ENCODE peak calls at places on chromosomes 3 and 15, in four cellular contexts. A is bronchial epithelial cell; C is naive thymus-derived CD4-positive, alpha-beta T cell; N is Peyer's patch. D is an unnamed sample.

GRCh38 chr3:192875971-192876565 is 41.6 kb downstream of the MB21D2 start:
- DNase-seq in N (no peak), C (no peak), A (peak; percentile 35), D (no peak)

GRCh38 chr3:102225407-102226132 is 209.2 kb upstream of the ZPLD1 start:
- DNase-seq in A (peak; percentile 83), C (no peak), N (no peak), D (no peak)

GRCh38 chr3:54376941-54377578 is 254.7 kb downstream of the CACNA2D3 start:
- DNase-seq in N (no peak), A (no peak), C (no peak), D (no peak)

GRCh38 chr3:16058511-16058910 is 116.0 kb upstream of the GALNT15 start:
- DNase-seq in A (peak; percentile 39), N (no peak), C (no peak), D (no peak)

GRCh38 chr3:177466076-177466475 is 268.8 kb upstream of the TBL1XR1 start:
- DNase-seq in A (no peak), C (no peak), N (no peak), D (no peak)

GRCh38 chr15:64092075-64092820 is 1.4 kb downstream of the CIAO2A start:
- DNase-seq in N (no peak), A (no peak), C (no peak), D (no peak)

GRCh38 chr15:34755419-34755773 is 598 bp upstream of the GJD2 start:
- DNase-seq in C (no peak), N (no peak), A (no peak), D (no peak)

GRCh38 chr3:185824467-185825378 is at the start of gene IGF2BP2:
- DNase-seq in N (peak; percentile 92), C (peak; percentile 65), A (peak; percentile 56), D (peak; percentile 90)

GRCh38 chr15:52783929-52784798 is 6.0 kb downstream of the ONECUT1 start:
- DNase-seq in A (no peak), C (no peak), N (peak; percentile 49), D (peak; percentile 74)

GRCh38 chr3:128923607-128924385 is 44.4 kb downstream of the ACAD9 start:
- DNase-seq in A (no peak), C (no peak), N (no peak), D (no peak)

GRCh38 chr3:126202281-126203079 is 22.1 kb upstream of the ALDH1L1 start:
- DNase-seq in N (no peak), A (no peak), C (no peak), D (no peak)

GRCh38 chr3:4523710-4524422 is 30.7 kb downstream of the ITPR1 start:
- DNase-seq in C (no peak), A (no peak), N (no peak), D (no peak)
- H3K4me3 ChIP-seq in C (no peak overlapping the region), A (no peak overlapping the region), N (no peak overlapping the region), D (no peak overlapping the region)

DNA sequence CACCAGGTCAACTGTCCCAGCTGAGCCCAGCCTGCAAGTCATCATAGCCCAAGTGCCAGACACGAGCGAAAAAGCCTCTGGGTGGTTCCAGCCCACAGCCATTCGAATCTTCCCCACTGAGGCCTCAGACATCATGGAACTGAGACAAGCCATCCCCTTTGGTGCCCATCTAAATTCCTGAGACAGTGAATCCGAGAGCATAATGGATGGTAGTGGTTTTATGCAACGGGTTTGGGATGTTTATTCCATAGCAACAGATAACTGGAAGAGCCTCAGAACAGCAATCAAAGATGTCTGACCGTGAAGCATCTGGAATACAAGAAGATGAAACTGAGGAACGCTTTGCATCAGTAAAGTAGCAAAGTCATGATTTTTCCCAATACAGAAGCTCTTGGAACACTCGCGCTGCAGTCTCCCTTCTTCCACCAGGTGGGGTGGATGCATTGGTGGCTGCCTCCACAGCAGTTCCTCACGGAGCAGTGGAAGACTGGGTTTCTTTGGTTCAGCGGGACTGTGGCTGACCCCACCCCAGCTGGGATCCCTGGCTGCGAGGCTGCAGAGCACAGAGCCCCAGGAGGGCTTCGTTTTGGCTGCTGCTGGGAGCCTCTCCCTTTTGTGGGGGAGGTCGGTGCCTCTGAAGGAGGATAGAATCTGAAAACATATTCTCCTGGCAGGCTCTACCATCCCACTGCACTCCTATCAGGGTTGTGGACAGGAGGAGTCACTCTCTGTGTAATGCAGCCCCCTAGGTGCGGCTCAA is 26.4 kb upstream of the PDE8A start:
- DNase-seq in C (no peak), A (peak; percentile 54), N (peak; percentile 75), D (peak; percentile 79)
- H3K4me3 ChIP-seq in C (no peak overlapping the region), A (no peak overlapping the region), N (no peak overlapping the region), D (no peak overlapping the region)

GRCh38 chr3:71163216-71163918 is 420.2 kb downstream of the FOXP1 start:
- DNase-seq in A (no peak), C (no peak), N (no peak), D (no peak)

GRCh38 chr3:71160800-71161546 is 422.6 kb downstream of the FOXP1 start:
- DNase-seq in A (peak; percentile 79), N (no peak), C (no peak), D (no peak)

GRCh38 chr3:71166839-71167238 is 416.7 kb downstream of the FOXP1 start:
- DNase-seq in A (no peak), C (no peak), N (no peak), D (no peak)

GRCh38 chr3:71166366-71166765 is 417.2 kb downstream of the FOXP1 start:
- DNase-seq in C (no peak), A (no peak), N (no peak), D (no peak)

GRCh38 chr3:71162221-71162620 is 421.3 kb downstream of the FOXP1 start:
- DNase-seq in N (no peak), C (no peak), A (no peak), D (no peak)
- H3K4me3 ChIP-seq in N (no peak overlapping the region), C (no peak overlapping the region), A (no peak overlapping the region), D (no peak overlapping the region)

GRCh38 chr3:11591401-11592266 is 52.1 kb downstream of the VGLL4 start:
- DNase-seq in N (no peak), A (peak; percentile 44), C (no peak), D (no peak)
- H3K4me3 ChIP-seq in N (no peak overlapping the region), A (no peak overlapping the region), C (no peak overlapping the region), D (no peak overlapping the region)

GRCh38 chr15:73964736-73965093 is 27.4 kb downstream of the STOML1 start:
- DNase-seq in N (peak; percentile 87), C (peak; percentile 86), A (peak; percentile 62), D (peak; percentile 94)
- H3K4me3 ChIP-seq in N (peak overlapping the region; percentile 9), C (peak overlapping the region; percentile 75), A (no peak overlapping the region), D (peak overlapping the region; percentile 9)

GRCh38 chr3:181838940-181839914 is 127.5 kb downstream of the SOX2 start:
- DNase-seq in N (no peak), A (peak; percentile 61), C (no peak), D (no peak)

GRCh38 chr3:181844227-181844626 is 132.5 kb downstream of the SOX2 start:
- DNase-seq in N (no peak), C (no peak), A (no peak), D (no peak)

DNA sequence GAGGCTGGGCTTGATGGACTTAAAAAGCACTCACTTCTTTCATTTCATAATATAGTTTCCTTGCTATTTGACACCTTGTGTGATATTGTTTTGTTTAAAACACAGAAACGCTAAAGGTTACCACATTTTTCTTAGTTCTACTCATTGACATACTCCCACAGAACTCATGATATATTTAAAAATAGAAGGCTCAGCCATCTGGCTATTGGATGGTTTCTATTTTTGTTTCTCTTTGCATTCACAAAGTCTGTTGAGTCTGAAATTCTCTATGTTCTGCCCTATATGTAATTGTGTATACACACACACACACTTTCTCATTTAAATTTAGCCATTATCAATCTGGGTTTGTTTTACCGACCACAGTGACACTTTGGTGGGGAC is 128.2 kb downstream of the SOX2 start:
- DNase-seq in A (no peak), N (no peak), C (no peak), D (no peak)
- H3K4me3 ChIP-seq in A (no peak overlapping the region), N (no peak overlapping the region), C (no peak overlapping the region), D (no peak overlapping the region)

DNA sequence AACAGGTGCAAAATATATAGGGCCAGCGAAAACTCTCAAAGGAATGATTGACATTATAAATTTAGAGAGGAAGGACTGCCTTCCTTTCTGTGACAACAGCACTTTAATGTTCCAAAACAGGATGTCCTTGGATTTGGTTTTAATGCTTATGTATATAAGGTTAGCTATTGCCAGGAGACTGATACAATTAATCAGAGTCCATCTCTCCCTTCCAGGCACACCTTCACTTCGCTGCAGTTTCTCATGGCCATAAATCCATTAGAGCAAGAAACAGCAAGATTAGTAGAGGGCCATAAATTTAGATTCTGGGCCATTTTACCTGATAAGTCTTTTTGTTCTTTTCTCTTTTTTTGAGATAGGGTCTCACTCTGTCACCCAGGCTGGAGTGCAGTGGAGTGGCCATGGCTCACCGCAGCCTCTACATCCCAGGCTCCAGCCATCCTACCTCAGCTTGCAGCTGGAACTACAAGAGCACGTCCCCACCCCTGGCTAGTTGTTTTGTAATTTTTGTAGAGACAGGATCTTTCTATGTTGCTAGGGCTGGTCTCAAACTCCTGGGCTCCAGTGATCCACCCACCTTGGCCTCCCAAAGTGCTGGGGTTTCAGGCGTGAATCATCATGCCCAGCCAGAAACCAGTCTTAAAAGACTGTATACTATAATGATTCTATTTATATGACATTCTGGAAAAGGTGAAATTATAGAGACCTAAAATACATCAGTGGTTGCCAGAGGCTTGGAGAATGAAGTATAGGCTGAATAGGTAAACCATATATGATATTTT is 15.7 kb upstream of the TFRC start:
- DNase-seq in A (peak; percentile 40), N (peak; percentile 62), C (no peak), D (peak; percentile 33)
- H3K4me3 ChIP-seq in A (no peak overlapping the region), N (no peak overlapping the region), C (no peak overlapping the region), D (no peak overlapping the region)

GRCh38 chr15:75661041-75661778 is 13.5 kb downstream of the SNX33 start:
- DNase-seq in C (no peak), N (peak; percentile 70), A (peak; percentile 90), D (peak; percentile 85)
- H3K4me3 ChIP-seq in C (no peak overlapping the region), N (no peak overlapping the region), A (no peak overlapping the region), D (no peak overlapping the region)

GRCh38 chr15:84721381-84721780 is 5.4 kb upstream of the SEC11A start:
- DNase-seq in N (no peak), C (no peak), A (no peak), D (no peak)
- H3K4me3 ChIP-seq in N (no peak overlapping the region), C (no peak overlapping the region), A (no peak overlapping the region), D (no peak overlapping the region)

GRCh38 chr3:29514912-29515311 is 234.0 kb downstream of the RBMS3 start:
- DNase-seq in N (no peak), C (no peak), A (peak; percentile 43), D (no peak)

GRCh38 chr3:29511701-29512100 is 230.8 kb downstream of the RBMS3 start:
- DNase-seq in C (no peak), A (no peak), N (no peak), D (no peak)

GRCh38 chr3:29512620-29513019 is 231.7 kb downstream of the RBMS3 start:
- DNase-seq in N (no peak), C (no peak), A (no peak), D (no peak)

GRCh38 chr3:29514170-29514569 is 233.3 kb downstream of the RBMS3 start:
- DNase-seq in C (no peak), N (no peak), A (no peak), D (no peak)

GRCh38 chr3:29513236-29513635 is 232.4 kb downstream of the RBMS3 start:
- DNase-seq in A (no peak), N (no peak), C (no peak), D (no peak)
- H3K4me3 ChIP-seq in A (no peak overlapping the region), N (no peak overlapping the region), C (no peak overlapping the region), D (no peak overlapping the region)